ENCODE peak calls at places on chromosome 1, in eight cellular contexts. F is esophagus squamous epithelium, L is sigmoid colon, D is endothelial cell of umbilical vein, S is pancreas, G is ovary, O is psoas muscle, X is stomach. R is an unnamed sample. For H3K27me3 and H3K4me1, the result is how much of the 10 kb centered on the place peaks cover.

GRCh38 chr1:152143147-152143845 is 15.7 kb downstream of the RPTN start:
- DNase-seq in G (no peak), L (no peak), O (no peak), S (no peak), X (no peak), D (no peak), F (no peak), R (no peak)

GRCh38 chr1:31376374-31377134 is 3.7 kb upstream of the FABP3 start:
- DNase-seq in F (no peak), S (no peak), G (no peak), O (no peak), L (peak), D (peak), X (no peak), R (no peak)

GRCh38 chr1:180151508-180151907 is 3.2 kb upstream of the QSOX1 start:
- DNase-seq in X (no peak), L (no peak), D (peak), F (no peak), G (no peak), S (no peak), O (no peak), R (no peak)

GRCh38 chr1:58064281-58064680 is 482.2 kb downstream of the OMA1 start:
- DNase-seq in O (no peak), X (no peak), S (no peak), G (no peak), L (no peak), D (no peak), F (no peak), R (no peak)

GRCh38 chr1:93471284-93471683 is 23.4 kb downstream of the FNBP1L start:
- DNase-seq in S (no peak), D (no peak), X (no peak), O (no peak), G (no peak), F (no peak), L (no peak), R (no peak)

GRCh38 chr1:156118175-156118868 is 3.8 kb downstream of the LMNA start:
- DNase-seq in G (no peak), O (peak), F (no peak), D (no peak), X (peak), S (peak), L (peak), R (peak)

GRCh38 chr1:235295902-235296350 is 32.1 kb downstream of the ARID4B start:
- DNase-seq in G (no peak), L (no peak), F (no peak), O (no peak), X (peak), S (peak), D (no peak), R (no peak)

GRCh38 chr1:242129103-242129502 is 130.2 kb upstream of the MAP1LC3C start:
- DNase-seq in S (no peak), O (no peak), X (no peak), L (no peak), G (no peak), D (no peak), F (no peak), R (no peak)

DNA sequence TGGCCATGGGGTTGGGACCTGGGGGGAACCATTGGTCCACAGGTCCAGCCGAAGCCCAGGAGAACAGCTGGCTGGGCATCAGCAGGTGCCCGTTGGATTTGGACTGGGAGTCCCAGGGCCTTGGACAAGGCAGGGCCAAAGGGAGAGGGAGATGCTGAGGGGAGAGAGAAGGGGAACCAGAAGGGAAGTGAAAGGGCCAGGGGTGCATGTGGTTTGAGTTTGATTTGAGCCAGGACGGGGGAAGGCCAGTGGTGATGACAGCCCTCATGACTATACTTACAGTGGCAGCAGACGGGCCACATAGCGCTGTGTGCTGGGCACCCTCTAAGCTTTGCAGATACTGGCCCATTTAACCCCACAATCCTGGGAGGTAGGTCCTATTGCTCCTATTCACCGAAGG is 18.8 kb downstream of the AGRN start:
- DNase-seq in X (no peak), F (no peak), S (no peak), L (no peak), D (no peak), O (no peak), G (no peak), R (no peak)
- H3K27me3 ChIP-seq in X (half or more), F (under half), S (under half), L (under half), D (under half), O (under half), G (under half), R (under half)

GRCh38 chr1:150236614-150236934 is 662 bp upstream of the ANP32E start:
- DNase-seq in D (no peak), X (no peak), G (no peak), S (no peak), F (no peak), O (no peak), L (no peak), R (no peak)
- TF ChIP-seq CTCF in D (no peak), X (no peak), G (no peak), S (no peak), F (no peak), O (no peak), L (no peak), R (no peak)

DNA sequence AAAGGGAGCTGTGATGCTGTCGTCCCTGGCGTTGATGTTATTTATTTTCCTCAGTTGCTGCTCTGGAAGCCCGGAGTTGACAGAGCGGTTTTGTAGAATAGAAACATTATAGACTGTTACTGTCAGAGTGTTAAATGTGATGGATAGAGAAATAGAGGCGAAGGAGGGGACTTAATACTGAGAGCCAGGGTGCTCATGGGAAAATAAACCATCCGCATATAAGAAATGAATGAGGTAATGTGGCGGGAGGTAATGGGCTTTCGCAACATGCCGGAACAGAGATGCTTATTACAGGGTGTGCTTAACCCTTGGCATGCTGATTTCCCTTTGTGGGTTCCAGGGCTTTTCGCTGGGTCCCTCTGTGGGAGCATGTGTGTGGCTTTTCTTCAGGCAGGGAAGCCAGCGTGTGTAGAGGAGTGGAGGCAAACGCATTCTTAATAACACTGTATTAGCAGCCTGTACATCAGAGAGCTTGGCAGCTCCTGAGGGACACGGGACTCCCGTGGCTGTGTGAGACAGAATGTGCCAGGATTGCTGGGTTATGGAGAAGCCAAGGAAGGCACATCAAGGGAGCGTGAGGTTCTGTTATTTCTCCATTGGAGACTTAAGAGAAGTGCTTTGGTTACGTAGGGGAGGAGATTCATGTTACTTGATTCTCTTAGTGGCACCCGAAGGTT is 141.0 kb downstream of the PBX1 start:
- DNase-seq in X (no peak), L (peak), G (no peak), O (peak), D (no peak), S (no peak), F (no peak), R (no peak)
- H3K4me1 ChIP-seq in X (under half), L (under half), G (under half), O (under half), D (under half), S (under half), F (half or more), R (under half)

DNA sequence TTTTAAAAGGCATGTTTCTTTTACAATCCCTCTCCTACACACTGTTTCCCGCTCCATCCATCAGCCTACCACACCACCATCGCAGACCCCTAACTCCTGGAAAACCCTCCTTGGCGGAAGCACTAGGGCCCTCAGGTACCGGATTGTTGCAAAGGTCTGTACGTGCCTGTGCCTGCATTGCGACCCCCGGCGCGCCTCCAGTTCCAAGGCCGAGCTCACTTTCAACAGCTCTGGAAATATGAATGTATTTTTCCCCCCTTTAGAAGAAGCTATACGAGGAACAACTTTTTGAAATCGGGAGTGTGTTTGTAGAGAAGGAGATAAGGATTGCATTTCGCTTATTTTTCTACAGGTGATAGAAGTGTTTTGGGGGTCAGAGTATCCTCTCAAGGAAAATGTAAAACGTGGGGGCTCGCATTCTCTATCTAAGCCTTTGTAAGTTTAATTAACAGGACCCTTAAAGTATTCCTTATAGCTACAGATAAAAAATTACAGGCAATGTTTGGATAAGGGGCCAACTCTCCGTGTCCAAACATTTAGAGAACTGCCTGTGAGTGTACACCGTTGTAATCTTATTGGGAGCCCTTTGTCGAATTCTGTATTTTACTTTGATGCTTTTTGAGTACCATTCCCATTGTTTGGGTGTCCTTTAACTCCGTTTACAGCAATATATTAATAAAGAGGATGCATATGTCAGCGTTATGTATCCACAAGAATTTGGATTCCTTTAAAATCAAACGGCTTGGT is 5.8 kb downstream of the PRRX1 start:
- DNase-seq in G (no peak), S (no peak), F (no peak), D (no peak), X (no peak), O (no peak), L (no peak), R (no peak)
- H3K27me3 ChIP-seq in G (under half), S (under half), F (under half), D (under half), X (half or more), O (under half), L (under half), R (half or more)

R was measured in lower lobe of right lung.